ENCODE peak calls at places on chromosomes 6 and 20, in eight cellular contexts. O, U, P, C, L, Y, W and S are unnamed samples.

GRCh38 chr6:111741177-111741952 is 131.9 kb downstream of the FYN start:
- DNase-seq in O (peak; percentile 94), U (no peak), P (no peak), C (no peak), L (no peak), Y (no peak), W (no peak), S (no peak)

GRCh38 chr6:30238178-30238795 is 25.1 kb upstream of the TRIM26 start:
- DNase-seq in O (no peak), U (peak; percentile 36), P (no peak), C (no peak), L (no peak), Y (peak; percentile 27), W (no peak), S (no peak)

GRCh38 chr6:51098246-51098645 is 279.6 kb downstream of the TFAP2B start:
- DNase-seq in O (no peak), U (no peak), P (no peak), C (no peak), L (no peak), Y (no peak), W (no peak), S (no peak)

GRCh38 chr20:6530916-6531315 is 236.6 kb upstream of the BMP2 start:
- DNase-seq in O (no peak), U (no peak), P (no peak), C (no peak), L (no peak), Y (no peak), W (no peak), S (no peak)

GRCh38 chr6:13006578-13007300 is 290.2 kb downstream of the PHACTR1 start:
- DNase-seq in O (no peak), U (no peak), P (no peak), C (no peak), L (no peak), Y (no peak), W (no peak), S (no peak)

GRCh38 chr6:97097068-97098047 is 172.8 kb downstream of the KLHL32 start:
- DNase-seq in O (no peak), U (no peak), P (no peak), C (no peak), L (no peak), Y (no peak), W (no peak), S (no peak)

GRCh38 chr20:63808964-63809674 is 21.9 kb downstream of the ZBTB46 start:
- DNase-seq in O (no peak), U (no peak), P (no peak), C (no peak), L (no peak), Y (no peak), W (no peak), S (no peak)

GRCh38 chr6:111441678-111442243 is 41.3 kb downstream of the REV3L start:
- DNase-seq in O (no peak), U (no peak), P (no peak), C (peak; percentile 34), L (no peak), Y (no peak), W (no peak), S (no peak)

GRCh38 chr6:151111670-151112069 is 128.1 kb upstream of the AKAP12 start:
- DNase-seq in O (no peak), U (no peak), P (no peak), C (no peak), L (no peak), Y (no peak), W (no peak), S (no peak)

GRCh38 chr6:20486641-20487040 is 47.6 kb upstream of the CDKAL1 start:
- DNase-seq in O (no peak), U (no peak), P (no peak), C (no peak), L (no peak), Y (no peak), W (no peak), S (no peak)

GRCh38 chr6:38404900-38405556 is 234.7 kb downstream of the BTBD9 start:
- DNase-seq in O (no peak), U (no peak), P (no peak), C (no peak), L (no peak), Y (no peak), W (no peak), S (no peak)

DNA sequence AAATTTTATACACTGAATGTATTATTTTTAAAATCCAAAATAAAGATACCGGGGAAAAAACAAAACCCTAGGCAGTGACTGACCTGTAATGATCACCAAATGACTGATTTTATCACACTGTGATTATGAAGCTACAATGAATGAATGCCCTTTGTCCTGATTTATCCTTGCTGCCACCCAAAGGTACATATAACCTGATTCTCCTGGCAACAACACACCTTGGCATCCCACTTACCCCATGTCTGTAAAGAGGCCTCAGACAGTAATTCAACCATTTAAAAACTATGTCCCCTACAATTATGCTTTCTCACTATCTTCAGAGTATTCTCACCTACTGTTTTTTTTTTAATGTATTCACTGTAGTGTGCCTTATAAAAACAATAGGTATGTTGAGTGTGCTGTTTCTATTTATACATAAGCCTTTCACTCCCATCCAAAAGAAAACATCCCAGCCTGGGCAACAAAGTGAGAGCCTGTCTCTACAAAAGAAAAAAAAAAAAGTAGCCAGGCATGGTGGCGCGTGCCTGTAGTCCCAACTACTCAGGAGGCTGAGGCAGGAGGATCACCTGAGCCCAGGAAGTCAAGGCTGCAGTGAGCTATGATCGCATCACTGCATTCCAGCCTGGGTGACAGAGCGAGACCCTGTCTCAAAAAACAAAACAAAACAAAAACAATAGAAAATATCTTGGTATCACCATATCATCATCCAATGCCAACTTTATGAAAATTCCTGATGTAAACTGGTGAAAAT is 21.7 kb downstream of the B4GALT5 start:
- DNase-seq in O (no peak), U (no peak), P (no peak), C (no peak), L (no peak), Y (no peak), W (no peak), S (no peak)
- TF ChIP-seq POLR2AphosphoS5 in O (no peak), U (no peak), P (no peak), C (no peak), L (no peak), Y (no peak), W (no peak), S (no peak)

GRCh38 chr6:73700060-73700459 is 4.1 kb downstream of the CD109 start:
- DNase-seq in O (no peak), U (no peak), P (no peak), C (no peak), L (no peak), Y (no peak), W (no peak), S (no peak)

GRCh38 chr6:73694711-73695411 is 1.1 kb upstream of the CD109 start:
- DNase-seq in O (no peak), U (no peak), P (no peak), C (no peak), L (no peak), Y (no peak), W (no peak), S (no peak)

GRCh38 chr6:73696990-73697651 is 1.1 kb downstream of the CD109 start:
- DNase-seq in O (no peak), U (no peak), P (no peak), C (no peak), L (no peak), Y (no peak), W (no peak), S (no peak)

GRCh38 chr6:73699656-73700055 is 3.7 kb downstream of the CD109 start:
- DNase-seq in O (no peak), U (no peak), P (no peak), C (no peak), L (no peak), Y (no peak), W (no peak), S (no peak)

GRCh38 chr6:73695619-73696421 is at the start of gene CD109:
- DNase-seq in O (no peak), U (peak; percentile 34), P (peak; percentile 71), C (peak; percentile 44), L (peak; percentile 11), Y (peak; percentile 78), W (no peak), S (no peak)
- TF ChIP-seq POLR2A in O (no peak), U (no peak), P (no peak), C (no peak), L (peak; percentile 24), Y (no peak), W (no peak), S (no peak)

GRCh38 chr20:3922223-3922982 is 33.2 kb downstream of the PANK2 start:
- DNase-seq in O (no peak), U (no peak), P (no peak), C (no peak), L (no peak), Y (no peak), W (no peak), S (no peak)
- TF ChIP-seq POLR2AphosphoS5 in O (peak; percentile 51), U (no peak), P (no peak), C (no peak), L (no peak), Y (no peak), W (no peak), S (no peak)

GRCh38 chr6:136791296-136792065 is 796 bp downstream of the MAP3K5 start:
- DNase-seq in O (peak; percentile 89), U (no peak), P (peak; percentile 88), C (peak; percentile 91), L (peak; percentile 76), Y (no peak), W (peak; percentile 94), S (peak; percentile 81)

GRCh38 chr6:136793348-136793747 is 1.1 kb upstream of the MAP3K5 start:
- DNase-seq in O (no peak), U (no peak), P (no peak), C (no peak), L (no peak), Y (no peak), W (no peak), S (no peak)

GRCh38 chr6:136792066-136792944 is at the start of gene MAP3K5:
- DNase-seq in O (no peak), U (no peak), P (peak; percentile 89), C (peak; percentile 89), L (peak; percentile 93), Y (peak; percentile 77), W (peak; percentile 93), S (peak; percentile 94)

GRCh38 chr6:136790411-136791295 is 1.6 kb downstream of the MAP3K5 start:
- DNase-seq in O (no peak), U (no peak), P (no peak), C (no peak), L (no peak), Y (no peak), W (no peak), S (no peak)

GRCh38 chr6:136792945-136793289 is 640 bp upstream of the MAP3K5 start:
- DNase-seq in O (no peak), U (no peak), P (peak; percentile 95), C (peak; percentile 96), L (peak; percentile 96), Y (peak; percentile 65), W (peak; percentile 96), S (peak; percentile 96)
- TF ChIP-seq POLR2A in O (peak; percentile 58), U (peak; percentile 27), P (no peak), C (no peak), L (no peak), Y (no peak), W (no peak), S (no peak)

GRCh38 chr20:13333793-13334192 is 112.7 kb downstream of the ISM1 start:
- DNase-seq in O (no peak), U (no peak), P (no peak), C (no peak), L (peak; percentile 24), Y (no peak), W (no peak), S (no peak)
- TF ChIP-seq POLR2AphosphoS5 in O (no peak), U (no peak), P (peak; percentile 73), C (no peak), L (peak; percentile 68), Y (no peak), W (no peak), S (no peak)

GRCh38 chr6:106132153-106132698 is 46.1 kb downstream of the PRDM1 start:
- DNase-seq in O (no peak), U (no peak), P (no peak), C (no peak), L (no peak), Y (no peak), W (no peak), S (no peak)
- TF ChIP-seq POLR2A in O (no peak), U (no peak), P (no peak), C (no peak), L (no peak), Y (no peak), W (no peak), S (no peak)